ENCODE peak calls at places on chromosomes 2 and 18, in eight cellular contexts. A is brain microvascular endothelial cell, E is kidney epithelial cell, D is uterus, C is GM06990, M is upper lobe of right lung, F is breast epithelium, Y is Peyer's patch. U is an unnamed sample.

GRCh38 chr2:179939282-179939681 is 67.8 kb downstream of the CWC22 start:
- DNase-seq in A (no peak), E (no peak), D (no peak), C (no peak), M (no peak), F (no peak), Y (no peak), U (no peak)

GRCh38 chr2:240994161-240994896 is 4.1 kb upstream of the SNED1 start:
- DNase-seq in A (no peak), E (no peak), D (no peak), C (no peak), M (no peak), F (no peak), Y (no peak), U (no peak)

GRCh38 chr18:75823376-75823950 is 396.0 kb upstream of the SMIM21 start:
- DNase-seq in A (no peak), E (no peak), D (no peak), C (no peak), M (no peak), F (no peak), Y (no peak), U (no peak)

GRCh38 chr2:112757265-112757664 is 7.1 kb downstream of the CKAP2L start:
- DNase-seq in A (no peak), E (no peak), D (no peak), C (no peak), M (no peak), F (no peak), Y (no peak), U (no peak)

GRCh38 chr18:21904856-21905255 is 164.3 kb downstream of the MIB1 start:
- DNase-seq in A (no peak), E (no peak), D (peak; percentile 56), C (no peak), M (no peak), F (no peak), Y (no peak), U (no peak)

GRCh38 chr2:159262226-159262625 is 24.3 kb downstream of the WDSUB1 start:
- DNase-seq in A (peak; percentile 11), E (no peak), D (no peak), C (no peak), M (no peak), F (no peak), Y (no peak), U (no peak)

GRCh38 chr2:234500394-234501006 is 3.6 kb upstream of the ARL4C start:
- DNase-seq in A (peak; percentile 72), E (no peak), D (peak; percentile 18), C (no peak), M (peak; percentile 74), F (peak; percentile 43), Y (peak; percentile 93), U (no peak)

GRCh38 chr2:134175834-134176233 is 78.0 kb upstream of the MGAT5 start:
- DNase-seq in A (no peak), E (no peak), D (no peak), C (no peak), M (no peak), F (no peak), Y (no peak), U (no peak)

GRCh38 chr2:131659168-131659572 is 131.5 kb downstream of the CCDC74A start:
- DNase-seq in A (no peak), E (no peak), D (no peak), C (no peak), M (no peak), F (no peak), Y (no peak), U (no peak)

GRCh38 chr2:240593026-240593702 is 6.6 kb downstream of the CAPN10 start:
- DNase-seq in A (no peak), E (no peak), D (peak; percentile 9), C (no peak), M (no peak), F (no peak), Y (no peak), U (no peak)

GRCh38 chr2:109558076-109558882 is 55.5 kb downstream of the SEPTIN10 start:
- DNase-seq in A (peak; percentile 71), E (peak; percentile 60), D (peak; percentile 22), C (no peak), M (no peak), F (peak; percentile 34), Y (no peak), U (peak; percentile 67)

GRCh38 chr2:118431188-118431562 is 342.9 kb downstream of the INSIG2 start:
- DNase-seq in A (no peak), E (no peak), D (no peak), C (no peak), M (no peak), F (no peak), Y (no peak), U (no peak)

GRCh38 chr2:105175231-105175630 is 66.3 kb upstream of the GPR45 start:
- DNase-seq in A (no peak), E (no peak), D (no peak), C (no peak), M (no peak), F (no peak), Y (no peak), U (no peak)

GRCh38 chr18:74478876-74479275 is 17.3 kb upstream of the CNDP2 start:
- DNase-seq in A (no peak), E (no peak), D (no peak), C (no peak), M (no peak), F (no peak), Y (no peak), U (no peak)

GRCh38 chr2:99861376-99861760 is 281.0 kb downstream of the AFF3 start:
- DNase-seq in A (no peak), E (no peak), D (no peak), C (peak; percentile 51), M (no peak), F (no peak), Y (no peak), U (no peak)

GRCh38 chr2:190746971-190747761 is 98.3 kb downstream of the NAB1 start:
- DNase-seq in A (peak; percentile 33), E (no peak), D (no peak), C (no peak), M (no peak), F (no peak), Y (no peak), U (peak; percentile 57)

GRCh38 chr18:55577812-55578539 is 10.0 kb downstream of the TCF4 start:
- DNase-seq in A (no peak), E (no peak), D (no peak), C (no peak), M (no peak), F (no peak), Y (no peak), U (no peak)
- TF ChIP-seq CTCF in A (peak; percentile 31), E (peak; percentile 5), D (no peak), C (peak; percentile 12), M (no peak), F (no peak), Y (no peak), U (no peak)

GRCh38 chr18:63314991-63315662 is 4.4 kb downstream of the BCL2 start:
- DNase-seq in A (no peak), E (no peak), D (no peak), C (no peak), M (no peak), F (no peak), Y (no peak), U (no peak)
- H3K4me3 ChIP-seq in A (no peak overlapping the region), E (no peak overlapping the region), D (peak overlapping the region; percentile 14), C (peak overlapping the region; percentile 98), M (peak overlapping the region; percentile 2), F (no peak overlapping the region), Y (no peak overlapping the region), U (no peak overlapping the region)

GRCh38 chr2:119440501-119440870 is 8.8 kb downstream of the TMEM37 start:
- DNase-seq in A (no peak), E (no peak), D (no peak), C (no peak), M (no peak), F (no peak), Y (no peak), U (no peak)

GRCh38 chr2:119436993-119437772 is 5.5 kb downstream of the TMEM37 start:
- DNase-seq in A (no peak), E (no peak), D (no peak), C (no peak), M (no peak), F (no peak), Y (no peak), U (no peak)

GRCh38 chr2:119438128-119438656 is 6.5 kb downstream of the TMEM37 start:
- DNase-seq in A (no peak), E (no peak), D (no peak), C (no peak), M (no peak), F (no peak), Y (no peak), U (no peak)

GRCh38 chr2:119439574-119440500 is 8.2 kb downstream of the TMEM37 start:
- DNase-seq in A (no peak), E (no peak), D (no peak), C (no peak), M (no peak), F (no peak), Y (no peak), U (no peak)

GRCh38 chr2:119438726-119439284 is 7.2 kb downstream of the TMEM37 start:
- DNase-seq in A (no peak), E (no peak), D (no peak), C (no peak), M (no peak), F (no peak), Y (no peak), U (no peak)
- TF ChIP-seq CTCF in A (no peak), E (no peak), D (no peak), C (no peak), M (no peak), F (no peak), Y (no peak), U (no peak)

GRCh38 chr18:2656237-2657042 is 914 bp downstream of the SMCHD1 start:
- DNase-seq in A (no peak), E (no peak), D (peak; percentile 47), C (no peak), M (peak; percentile 81), F (peak; percentile 37), Y (peak; percentile 63), U (no peak)

GRCh38 chr18:2655954-2656236 is 369 bp downstream of the SMCHD1 start:
- DNase-seq in A (peak; percentile 16), E (no peak), D (no peak), C (no peak), M (no peak), F (peak; percentile 26), Y (no peak), U (no peak)

GRCh38 chr18:2655153-2655953 is at the start of gene SMCHD1:
- DNase-seq in A (peak; percentile 60), E (peak; percentile 21), D (peak; percentile 85), C (peak; percentile 94), M (peak; percentile 97), F (peak; percentile 77), Y (peak; percentile 94), U (no peak)

GRCh38 chr18:2657043-2657512 is 1.6 kb downstream of the SMCHD1 start:
- DNase-seq in A (no peak), E (no peak), D (no peak), C (no peak), M (no peak), F (no peak), Y (no peak), U (no peak)

DNA sequence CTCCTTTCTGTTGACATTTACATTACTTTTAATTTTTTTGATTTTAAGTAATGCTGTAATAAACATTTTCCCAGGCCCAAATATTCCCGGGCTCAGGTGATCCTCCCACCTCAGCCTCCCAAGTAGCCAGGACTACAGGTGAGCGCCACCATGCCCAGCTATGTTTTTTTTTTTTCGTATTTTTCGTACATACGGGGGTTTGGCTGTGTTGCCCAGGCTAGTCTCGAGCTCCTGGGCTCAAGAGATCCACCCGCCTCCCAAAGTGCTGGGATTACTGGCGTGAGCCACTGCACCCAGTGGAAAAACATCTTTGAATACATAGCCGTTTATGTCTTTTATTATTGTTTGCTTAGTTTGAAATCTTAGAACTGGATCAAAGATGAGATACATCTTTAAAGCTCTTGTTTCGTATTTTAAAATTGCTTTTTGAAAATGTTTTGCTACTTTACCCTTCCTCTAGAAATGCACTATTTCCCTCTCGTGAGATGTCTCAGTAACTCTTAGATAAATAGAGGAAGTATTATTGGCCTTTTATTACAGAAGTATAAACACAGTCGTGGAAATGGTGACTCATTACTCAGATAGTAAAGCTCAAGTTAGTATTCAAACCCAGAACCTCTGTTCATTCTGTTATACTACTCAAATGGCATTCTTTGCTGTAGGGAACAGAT is 2.4 kb downstream of the SMCHD1 start:
- DNase-seq in A (no peak), E (no peak), D (no peak), C (no peak), M (no peak), F (no peak), Y (no peak), U (peak; percentile 52)
- H3K4me3 ChIP-seq in A (peak overlapping the region; percentile 39), E (peak overlapping the region; percentile 4), D (peak overlapping the region; percentile 2), C (peak overlapping the region; percentile 98), M (peak overlapping the region; percentile 89), F (peak overlapping the region; percentile 96), Y (peak overlapping the region; percentile 94), U (peak overlapping the region; percentile 20)

U was measured in AG09309.